ENCODE peak calls at places on chromosomes 16 and 17, in six cellular contexts. A is amygdala, X is AG08396, L is LHCN-M2, M is ELF-1, F is mesendoderm. J is an unnamed sample.
A peak's percentile ranks its signal among the peaks of the same experiment; 100 is the strongest.

GRCh38 chr17:38415250-38416194 is 12.7 kb upstream of the ARHGAP23 start:
- DNase-seq in A (no peak), X (peak; percentile 72), L (peak; percentile 41), M (peak; percentile 80), F (peak; percentile 89), J (peak; percentile 90)

GRCh38 chr16:52469775-52470174 is 77.2 kb downstream of the TOX3 start:
- DNase-seq in A (no peak), X (no peak), L (no peak), M (no peak), F (peak; percentile 48), J (no peak)

GRCh38 chr17:66549312-66549705 is 246.9 kb downstream of the PRKCA start:
- DNase-seq in A (no peak), X (peak; percentile 32), L (peak; percentile 38), M (peak; percentile 57), F (peak; percentile 82), J (no peak)

GRCh38 chr17:73492125-73492801 is 152.0 kb downstream of the SDK2 start:
- DNase-seq in A (no peak), X (no peak), L (no peak), M (no peak), F (peak; percentile 67), J (no peak)

GRCh38 chr17:550776-551175 is 163.9 kb downstream of the VPS53 start:
- DNase-seq in A (no peak), X (peak; percentile 22), L (peak; percentile 51), M (no peak), F (no peak), J (no peak)

GRCh38 chr16:50600582-50601283 is 52.5 kb downstream of the NKD1 start:
- DNase-seq in A (no peak), X (no peak), L (no peak), M (peak; percentile 56), F (peak; percentile 28), J (no peak)

GRCh38 chr17:32281011-32281451 is 15.4 kb downstream of the RHBDL3 start:
- DNase-seq in A (no peak), X (no peak), L (no peak), M (no peak), F (no peak), J (peak; percentile 84)

GRCh38 chr16:25148568-25149215 is 37.1 kb downstream of the LCMT1 start:
- DNase-seq in A (no peak), X (no peak), L (no peak), M (peak; percentile 95), F (peak; percentile 97), J (peak; percentile 49)

GRCh38 chr17:2054740-2055493 is at the start of gene HIC1:
- DNase-seq in A (peak; percentile 74), X (peak; percentile 90), L (peak; percentile 62), M (peak; percentile 88), F (peak; percentile 68), J (peak; percentile 96)

GRCh38 chr17:46732133-46732532 is 86.4 kb downstream of the WNT3 start:
- DNase-seq in A (no peak), X (no peak), L (no peak), M (no peak), F (no peak), J (no peak)

GRCh38 chr16:30927789-30928378 is 4.5 kb downstream of the FBXL19 start:
- DNase-seq in A (peak; percentile 65), X (peak; percentile 47), L (peak; percentile 57), M (peak; percentile 95), F (peak; percentile 97), J (peak; percentile 98)

GRCh38 chr17:36498155-36498554 is 11.7 kb downstream of the ZNHIT3 start:
- DNase-seq in A (no peak), X (no peak), L (no peak), M (no peak), F (no peak), J (peak; percentile 13)

GRCh38 chr16:49857423-49858181 is 1.7 kb upstream of the ZNF423 start:
- DNase-seq in A (peak; percentile 33), X (peak; percentile 80), L (peak; percentile 9), M (peak; percentile 96), F (peak; percentile 93), J (peak; percentile 97)

GRCh38 chr16:67842509-67843342 is 606 bp downstream of the THAP11 start:
- DNase-seq in A (peak; percentile 71), X (peak; percentile 66), L (peak; percentile 53), M (peak; percentile 79), F (peak; percentile 84), J (peak; percentile 82)

GRCh38 chr17:75909812-75910274 is 5.2 kb upstream of the MRPL38 start:
- DNase-seq in A (no peak), X (no peak), L (no peak), M (no peak), F (no peak), J (no peak)

GRCh38 chr17:31068291-31068690 is 26.5 kb upstream of the NF1 start:
- DNase-seq in A (peak; percentile 39), X (no peak), L (peak; percentile 51), M (peak; percentile 77), F (peak; percentile 79), J (peak; percentile 63)

GRCh38 chr17:79483122-79483521 is 127.7 kb downstream of the RBFOX3 start:
- DNase-seq in A (no peak), X (no peak), L (no peak), M (no peak), F (peak; percentile 48), J (peak; percentile 74)

GRCh38 chr16:2160915-2161551 is 5.5 kb downstream of the TRAF7 start:
- DNase-seq in A (no peak), X (peak; percentile 77), L (peak; percentile 82), M (no peak), F (no peak), J (peak; percentile 77)

GRCh38 chr16:56191807-56192643 is 736 bp downstream of the GNAO1 start:
- DNase-seq in A (peak; percentile 61), X (no peak), L (no peak), M (peak; percentile 10), F (peak; percentile 19), J (peak; percentile 60)

GRCh38 chr17:3751836-3752235 is 28.1 kb downstream of the HASPIN start:
- DNase-seq in A (no peak), X (no peak), L (no peak), M (no peak), F (no peak), J (no peak)

GRCh38 chr17:78355045-78355641 is 4.7 kb downstream of the SOCS3 start:
- DNase-seq in A (no peak), X (no peak), L (no peak), M (no peak), F (no peak), J (no peak)

GRCh38 chr16:31467151-31467550 is 4.8 kb upstream of the TGFB1I1 start:
- DNase-seq in A (no peak), X (no peak), L (peak; percentile 50), M (no peak), F (no peak), J (peak; percentile 18)

GRCh38 chr17:74490716-74491115 is 24.3 kb downstream of the CD300A start:
- DNase-seq in A (no peak), X (no peak), L (no peak), M (no peak), F (no peak), J (no peak)

GRCh38 chr16:55273356-55273755 is 50.6 kb upstream of the IRX6 start:
- DNase-seq in A (no peak), X (no peak), L (no peak), M (no peak), F (no peak), J (no peak)

GRCh38 chr17:50594040-50594618 is 33.6 kb downstream of the CACNA1G start:
- DNase-seq in A (no peak), X (no peak), L (no peak), M (no peak), F (no peak), J (no peak)

GRCh38 chr17:68381076-68381900 is 76.0 kb downstream of the WIPI1 start:
- DNase-seq in A (no peak), X (peak; percentile 77), L (peak; percentile 90), M (no peak), F (no peak), J (no peak)

GRCh38 chr17:80277751-80278671 is 17.4 kb downstream of the RNF213 start:
- DNase-seq in A (peak; percentile 64), X (no peak), L (no peak), M (no peak), F (no peak), J (peak; percentile 65)

GRCh38 chr17:8004899-8005298 is 2.5 kb downstream of the GUCY2D start:
- DNase-seq in A (no peak), X (peak; percentile 86), L (no peak), M (no peak), F (peak; percentile 28), J (no peak)

GRCh38 chr17:6701719-6702118 is 11.4 kb downstream of the SLC13A5 start:
- DNase-seq in A (no peak), X (peak; percentile 54), L (no peak), M (peak; percentile 75), F (peak; percentile 75), J (peak; percentile 97)

GRCh38 chr17:10141436-10141835 is 57.0 kb downstream of the GAS7 start:
- DNase-seq in A (no peak), X (no peak), L (no peak), M (peak; percentile 63), F (no peak), J (no peak)

GRCh38 chr16:2473999-2474876 is 689 bp upstream of the TBC1D24 start:
- DNase-seq in A (peak; percentile 64), X (peak; percentile 82), L (peak; percentile 32), M (peak; percentile 44), F (no peak), J (peak; percentile 90)

GRCh38 chr17:42674755-42675347 is 1.9 kb downstream of the PLEKHH3 start:
- DNase-seq in A (no peak), X (no peak), L (no peak), M (peak; percentile 58), F (peak; percentile 86), J (peak; percentile 92)

GRCh38 chr17:3008336-3009279 is 54.8 kb downstream of the OR1D5 start:
- DNase-seq in A (no peak), X (no peak), L (no peak), M (no peak), F (no peak), J (no peak)

GRCh38 chr16:81581107-81581506 is 136.5 kb downstream of the CMIP start:
- DNase-seq in A (no peak), X (no peak), L (no peak), M (no peak), F (no peak), J (no peak)

GRCh38 chr16:27221576-27222498 is 18.5 kb downstream of the KDM8 start:
- DNase-seq in A (no peak), X (peak; percentile 64), L (peak; percentile 53), M (no peak), F (no peak), J (no peak)

J was measured in H7.